ENCODE peak calls at places on chromosomes 5 and 9, in four cellular contexts. U is PC-9, I is esophagus squamous epithelium, J is IMR-90. Z is an unnamed sample.

GRCh38 chr5:159449925-159450324 is 119.6 kb upstream of the IL12B start:
- DNase-seq in U (peak), J (peak), I (no peak), Z (peak)

GRCh38 chr5:93580387-93581100 is 475 bp downstream of the NR2F1-AS1 start:
- DNase-seq in I (no peak), U (no peak), J (peak), Z (peak)

GRCh38 chr5:157941616-157942015 is 82.7 kb upstream of the CLINT1 start:
- DNase-seq in U (peak), I (no peak), J (peak), Z (no peak)

GRCh38 chr5:40717281-40717680 is 37.6 kb downstream of the PTGER4 start:
- DNase-seq in J (peak), U (no peak), I (no peak), Z (peak)

GRCh38 chr5:171261904-171262303 is 47.1 kb upstream of the TLX3 start:
- DNase-seq in I (no peak), J (no peak), U (no peak), Z (no peak)

GRCh38 chr9:31542384-31543055 is 841.9 kb upstream of the ACO1 start:
- DNase-seq in J (peak), U (peak), I (no peak), Z (peak)

GRCh38 chr5:172043822-172044221 is 37.4 kb upstream of the FBXW11 start:
- DNase-seq in U (no peak), J (no peak), I (no peak), Z (no peak)

GRCh38 chr9:121198512-121199042 is 3.1 kb downstream of the RAB14 start:
- DNase-seq in I (no peak), U (no peak), J (no peak), Z (no peak)

GRCh38 chr5:139272471-139273321 is 20.8 kb upstream of the MATR3 start:
- DNase-seq in I (no peak), U (no peak), J (peak), Z (peak)

GRCh38 chr9:76905661-76905983 is 292 bp downstream of the PRUNE2 start:
- DNase-seq in U (no peak), J (no peak), I (no peak), Z (no peak)

GRCh38 chr5:80885698-80886000 is 74.5 kb upstream of the RASGRF2 start:
- DNase-seq in I (no peak), U (no peak), J (no peak), Z (no peak)

GRCh38 chr9:95360866-95361265 is 43.4 kb upstream of the FANCC start:
- DNase-seq in I (no peak), J (no peak), U (no peak), Z (no peak)

GRCh38 chr9:86328153-86328552 is 26.1 kb downstream of the TUT7 start:
- DNase-seq in I (no peak), J (no peak), U (no peak), Z (no peak)

GRCh38 chr5:154138701-154139100 is 51.8 kb upstream of the GALNT10 start:
- DNase-seq in J (no peak), I (no peak), U (no peak), Z (no peak)

GRCh38 chr9:95409650-95410426 is 92.3 kb upstream of the FANCC start:
- DNase-seq in U (peak), I (no peak), J (peak), Z (peak)

GRCh38 chr9:13915591-13916301 is 398.2 kb downstream of the NFIB start:
- DNase-seq in I (no peak), U (no peak), J (peak), Z (peak)

GRCh38 chr9:14349818-14350333 is 35.9 kb upstream of the NFIB start:
- DNase-seq in U (no peak), J (no peak), I (no peak), Z (peak)

GRCh38 chr5:136016945-136017530 is 11.8 kb upstream of the TGFBI start:
- DNase-seq in U (peak), J (peak), I (no peak), Z (peak)

GRCh38 chr5:124263680-124264491 is 482.6 kb downstream of the ZNF608 start:
- DNase-seq in J (no peak), I (no peak), U (peak), Z (peak)

GRCh38 chr5:140608730-140609520 is 24.1 kb downstream of the CD14 start:
- DNase-seq in J (no peak), I (no peak), U (no peak), Z (no peak)

GRCh38 chr5:109645591-109646236 is 44.0 kb upstream of the MAN2A1 start:
- DNase-seq in J (no peak), I (no peak), U (no peak), Z (peak)

GRCh38 chr5:107127906-107128305 is 542.8 kb downstream of the EFNA5 start:
- DNase-seq in I (no peak), U (no peak), J (no peak), Z (no peak)

GRCh38 chr5:12023614-12024241 is 119.5 kb upstream of the CTNND2 start:
- DNase-seq in J (peak), U (no peak), I (no peak), Z (peak)

GRCh38 chr5:38742821-38743220 is 103.0 kb upstream of the OSMR start:
- DNase-seq in U (no peak), J (no peak), I (no peak), Z (no peak)

GRCh38 chr5:64952961-64953360 is 184.2 kb downstream of the CWC27 start:
- DNase-seq in J (no peak), I (no peak), U (no peak), Z (no peak)

GRCh38 chr5:26329562-26330189 is 708.7 kb downstream of the CDH9 start:
- DNase-seq in I (no peak), J (no peak), U (no peak), Z (peak)

GRCh38 chr9:21989440-21990189 is 4.6 kb downstream of the CDKN2A start:
- DNase-seq in I (no peak), J (no peak), U (no peak), Z (no peak)

GRCh38 chr5:152270117-152270516 is 135.0 kb downstream of the NMUR2 start:
- DNase-seq in I (no peak), J (no peak), U (no peak), Z (peak)

GRCh38 chr5:152269533-152269932 is 135.5 kb downstream of the NMUR2 start:
- DNase-seq in U (no peak), J (no peak), I (no peak), Z (no peak)

GRCh38 chr5:152274206-152274605 is 130.9 kb downstream of the NMUR2 start:
- DNase-seq in U (no peak), J (no peak), I (no peak), Z (no peak)

GRCh38 chr5:152271420-152271819 is 133.7 kb downstream of the NMUR2 start:
- DNase-seq in I (no peak), U (no peak), J (no peak), Z (peak)
- TF ChIP-seq CTCF in I (no peak), U (peak), J (peak), Z (peak)

GRCh38 chr5:32193591-32193990 is 19.5 kb upstream of the GOLPH3 start:
- DNase-seq in J (peak), U (peak), I (no peak), Z (peak)
- H3K4me3 ChIP-seq in J (no peak), U (peak), I (no peak), Z (no peak)

GRCh38 chr5:143405747-143406098 is 2.2 kb upstream of the NR3C1 start:
- DNase-seq in U (no peak), J (no peak), I (no peak), Z (no peak)

GRCh38 chr5:143403607-143404415 is at the start of gene NR3C1:
- DNase-seq in U (peak), J (peak), I (peak), Z (peak)

GRCh38 chr5:143404416-143405062 is 1.1 kb upstream of the NR3C1 start:
- DNase-seq in J (peak), I (peak), U (peak), Z (peak)

GRCh38 chr5:143406408-143406807 is 2.9 kb upstream of the NR3C1 start:
- DNase-seq in U (no peak), I (no peak), J (no peak), Z (no peak)

GRCh38 chr5:143405063-143405746 is 1.7 kb upstream of the NR3C1 start:
- DNase-seq in I (peak), U (peak), J (peak), Z (peak)
- TF ChIP-seq CTCF in I (peak), U (peak), J (no peak), Z (peak)

GRCh38 chr9:10910779-10911178 is 298.0 kb upstream of the PTPRD start:
- DNase-seq in J (no peak), I (no peak), U (no peak), Z (no peak)
- H3K4me3 ChIP-seq in J (no peak), I (no peak), U (no peak), Z (no peak)

GRCh38 chr9:109439378-109440116 is 58.6 kb downstream of the PTPN3 start:
- DNase-seq in J (no peak), U (no peak), I (no peak), Z (no peak)

GRCh38 chr9:109440797-109441287 is 57.3 kb downstream of the PTPN3 start:
- DNase-seq in U (peak), I (no peak), J (peak), Z (peak)

GRCh38 chr9:109440117-109440515 is 58.0 kb downstream of the PTPN3 start:
- DNase-seq in J (no peak), U (no peak), I (no peak), Z (no peak)

GRCh38 chr9:109442716-109443115 is 55.4 kb downstream of the PTPN3 start:
- DNase-seq in U (peak), I (no peak), J (no peak), Z (no peak)

DNA sequence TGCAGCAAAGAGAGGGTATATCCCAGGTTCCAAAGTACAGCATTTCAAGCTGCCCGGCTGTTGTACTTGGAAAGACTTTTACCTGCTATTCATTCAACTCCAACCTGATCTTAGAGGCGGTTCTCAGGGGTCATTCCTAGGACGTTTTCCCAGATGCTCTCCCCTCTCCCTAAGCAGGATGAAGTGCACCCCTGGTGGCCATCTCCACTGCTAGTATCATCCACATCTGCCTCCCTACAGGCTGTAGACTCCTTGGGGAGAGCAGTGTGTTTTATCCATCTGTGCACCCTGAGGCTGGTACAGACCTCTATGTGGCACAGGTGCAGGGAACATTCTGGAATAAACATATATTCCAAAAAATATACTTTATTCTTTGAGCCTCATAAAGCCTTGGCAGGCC is 56.8 kb downstream of the PTPN3 start:
- DNase-seq in U (no peak), I (no peak), J (no peak), Z (no peak)
- TF ChIP-seq CTCF in U (no peak), I (no peak), J (no peak), Z (peak)

GRCh38 chr5:108303611-108304010 is 78.3 kb downstream of the FBXL17 start:
- DNase-seq in J (peak), I (no peak), U (no peak), Z (no peak)

GRCh38 chr5:108297042-108297596 is 84.8 kb downstream of the FBXL17 start:
- DNase-seq in J (no peak), I (no peak), U (no peak), Z (no peak)

DNA sequence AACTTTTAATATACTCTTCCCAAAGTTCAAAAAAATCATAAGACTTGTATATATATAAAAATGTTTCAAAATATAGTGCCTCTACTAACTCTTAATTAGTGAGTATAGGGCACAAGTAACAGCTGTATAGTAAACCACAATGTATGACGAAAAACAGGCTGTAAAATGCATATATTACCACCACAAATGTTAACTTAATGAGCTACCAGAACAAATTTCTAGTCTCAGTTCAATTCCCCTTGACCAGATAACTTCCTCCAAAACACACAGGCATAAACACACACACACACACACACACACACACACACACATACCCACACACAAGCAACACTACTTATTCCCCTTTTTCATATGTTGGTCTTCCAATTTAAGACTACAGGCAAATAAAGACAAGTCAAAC is 78.8 kb downstream of the FBXL17 start:
- DNase-seq in U (no peak), J (no peak), I (no peak), Z (no peak)
- H3K4me3 ChIP-seq in U (no peak), J (no peak), I (no peak), Z (no peak)

GRCh38 chr5:119255571-119256356 is 100.1 kb upstream of the TNFAIP8 start:
- DNase-seq in U (peak), J (peak), I (no peak), Z (no peak)
- TF ChIP-seq CTCF in U (peak), J (peak), I (no peak), Z (peak)

GRCh38 chr9:97849980-97850379 is 3.0 kb upstream of the FOXE1 start:
- DNase-seq in I (no peak), U (no peak), J (no peak), Z (no peak)

GRCh38 chr9:97850746-97851449 is 2.1 kb upstream of the FOXE1 start:
- DNase-seq in U (no peak), J (no peak), I (no peak), Z (no peak)

GRCh38 chr9:97848237-97848581 is 4.8 kb upstream of the FOXE1 start:
- DNase-seq in I (no peak), J (no peak), U (no peak), Z (no peak)

GRCh38 chr9:97847474-97848236 is 5.4 kb upstream of the FOXE1 start:
- DNase-seq in I (no peak), J (no peak), U (no peak), Z (no peak)

DNA sequence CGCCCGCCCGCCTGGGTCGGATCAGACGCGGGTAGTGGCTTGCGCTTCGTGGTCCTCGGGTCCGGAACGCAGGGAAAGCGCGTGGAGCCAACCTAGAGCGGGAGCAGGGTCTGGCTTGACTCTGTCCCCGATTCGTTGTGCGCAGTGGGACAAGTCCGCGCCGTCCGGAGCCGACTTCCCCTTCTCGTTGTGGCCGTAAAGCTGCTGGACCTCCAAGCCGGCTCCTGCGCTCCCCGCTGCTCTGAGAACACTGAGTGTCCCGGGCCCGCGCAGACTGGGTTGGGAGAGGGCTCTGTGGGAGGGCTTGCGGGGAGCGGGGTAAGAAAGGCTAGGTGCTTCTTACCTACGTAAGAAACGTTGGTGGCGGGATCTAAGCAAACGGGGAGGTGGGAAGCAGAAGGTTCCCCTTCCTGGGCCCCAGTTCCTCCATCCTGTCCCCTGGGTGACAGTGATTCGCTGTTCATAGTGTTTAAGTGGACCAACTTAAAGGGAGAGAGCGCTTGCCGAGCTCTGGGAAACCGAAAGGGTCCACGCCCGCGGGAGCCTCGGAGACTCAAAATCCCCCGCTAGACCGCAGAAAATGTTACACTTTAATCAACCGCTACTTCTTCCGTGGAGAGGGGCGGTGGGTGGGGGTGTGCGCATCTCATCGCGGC is 4.3 kb upstream of the FOXE1 start:
- DNase-seq in U (no peak), I (no peak), J (peak), Z (no peak)
- H3K4me3 ChIP-seq in U (no peak), I (no peak), J (peak), Z (no peak)

Z was measured in astrocyte of the spinal cord.